ENCODE peak calls at places on chromosome 20, in eight cellular contexts. One of them, this sample, is unnamed.

GRCh38 chr20:40945754-40946451 is 82.7 kb upstream of the TOP1 start:
- DNase-seq in Peyer's patch: no peak
- DNase-seq in AG10803: peak; percentile 43
- DNase-seq in body of pancreas: peak; percentile 26
- DNase-seq in psoas muscle: peak; percentile 35
- DNase-seq in astrocyte of the spinal cord: peak; percentile 63
- DNase-seq in lower lobe of right lung: no peak
- DNase-seq in WERI-Rb-1: peak; percentile 51
- DNase-seq in this sample: no peak

GRCh38 chr20:63129991-63130653 is 85.8 kb downstream of the YTHDF1 start:
- DNase-seq in Peyer's patch: no peak
- DNase-seq in AG10803: no peak
- DNase-seq in body of pancreas: peak; percentile 1
- DNase-seq in psoas muscle: no peak
- DNase-seq in astrocyte of the spinal cord: no peak
- DNase-seq in lower lobe of right lung: peak; percentile 36
- DNase-seq in WERI-Rb-1: no peak
- DNase-seq in this sample: no peak

GRCh38 chr20:62136283-62137091 is 6.7 kb downstream of the PSMA7 start:
- DNase-seq in Peyer's patch: peak; percentile 76
- DNase-seq in AG10803: peak; percentile 69
- DNase-seq in body of pancreas: peak; percentile 78
- DNase-seq in psoas muscle: peak; percentile 67
- DNase-seq in astrocyte of the spinal cord: peak; percentile 76
- DNase-seq in lower lobe of right lung: peak; percentile 80
- DNase-seq in WERI-Rb-1: peak; percentile 69
- DNase-seq in this sample: no peak

GRCh38 chr20:57361517-57361916 is 10.5 kb downstream of the RAE1 start:
- DNase-seq in Peyer's patch: no peak
- DNase-seq in AG10803: peak; percentile 84
- DNase-seq in body of pancreas: no peak
- DNase-seq in psoas muscle: no peak
- DNase-seq in astrocyte of the spinal cord: peak; percentile 73
- DNase-seq in lower lobe of right lung: no peak
- DNase-seq in WERI-Rb-1: no peak
- DNase-seq in this sample: no peak

GRCh38 chr20:24656391-24656790 is 187.0 kb downstream of the SYNDIG1 start:
- DNase-seq in Peyer's patch: no peak
- DNase-seq in AG10803: no peak
- DNase-seq in body of pancreas: no peak
- DNase-seq in psoas muscle: no peak
- DNase-seq in astrocyte of the spinal cord: no peak
- DNase-seq in lower lobe of right lung: no peak
- DNase-seq in WERI-Rb-1: no peak
- DNase-seq in this sample: no peak

GRCh38 chr20:15561707-15562106 is 1011.5 kb downstream of the KIF16B start:
- DNase-seq in Peyer's patch: no peak
- DNase-seq in AG10803: no peak
- DNase-seq in body of pancreas: no peak
- DNase-seq in psoas muscle: no peak
- DNase-seq in astrocyte of the spinal cord: no peak
- DNase-seq in lower lobe of right lung: no peak
- DNase-seq in WERI-Rb-1: no peak
- DNase-seq in this sample: no peak

GRCh38 chr20:44231193-44231592 is 15.9 kb upstream of the GDAP1L1 start:
- DNase-seq in Peyer's patch: no peak
- DNase-seq in AG10803: no peak
- DNase-seq in body of pancreas: no peak
- DNase-seq in psoas muscle: no peak
- DNase-seq in astrocyte of the spinal cord: no peak
- DNase-seq in lower lobe of right lung: no peak
- DNase-seq in WERI-Rb-1: no peak
- DNase-seq in this sample: no peak

GRCh38 chr20:4220756-4221155 is 205.4 kb upstream of the RNF24 start:
- DNase-seq in Peyer's patch: no peak
- DNase-seq in AG10803: no peak
- DNase-seq in body of pancreas: no peak
- DNase-seq in psoas muscle: no peak
- DNase-seq in astrocyte of the spinal cord: no peak
- DNase-seq in lower lobe of right lung: no peak
- DNase-seq in WERI-Rb-1: no peak
- DNase-seq in this sample: no peak

GRCh38 chr20:50387996-50388332 is 122.2 kb upstream of the PTPN1 start:
- DNase-seq in Peyer's patch: no peak
- DNase-seq in AG10803: no peak
- DNase-seq in body of pancreas: no peak
- DNase-seq in psoas muscle: no peak
- DNase-seq in astrocyte of the spinal cord: peak; percentile 20
- DNase-seq in lower lobe of right lung: no peak
- DNase-seq in WERI-Rb-1: no peak
- DNase-seq in this sample: no peak

GRCh38 chr20:19932170-19932667 is 84.9 kb upstream of the NAA20 start:
- DNase-seq in Peyer's patch: no peak
- DNase-seq in AG10803: peak; percentile 96
- DNase-seq in body of pancreas: no peak
- DNase-seq in psoas muscle: peak; percentile 29
- DNase-seq in astrocyte of the spinal cord: peak; percentile 76
- DNase-seq in lower lobe of right lung: no peak
- DNase-seq in WERI-Rb-1: no peak
- DNase-seq in this sample: no peak

GRCh38 chr20:5899444-5899843 is 50.9 kb downstream of the TRMT6 start:
- DNase-seq in Peyer's patch: no peak
- DNase-seq in AG10803: no peak
- DNase-seq in body of pancreas: no peak
- DNase-seq in psoas muscle: no peak
- DNase-seq in astrocyte of the spinal cord: no peak
- DNase-seq in lower lobe of right lung: no peak
- DNase-seq in WERI-Rb-1: no peak
- DNase-seq in this sample: no peak

GRCh38 chr20:33291830-33292355 is 8.9 kb downstream of the BPIFB1 start:
- DNase-seq in Peyer's patch: peak; percentile 34
- DNase-seq in AG10803: no peak
- DNase-seq in body of pancreas: peak; percentile 66
- DNase-seq in psoas muscle: no peak
- DNase-seq in astrocyte of the spinal cord: no peak
- DNase-seq in lower lobe of right lung: peak; percentile 68
- DNase-seq in WERI-Rb-1: peak; percentile 74
- DNase-seq in this sample: no peak

GRCh38 chr20:53773792-53774371 is 180.2 kb upstream of the ZNF217 start:
- DNase-seq in Peyer's patch: peak; percentile 3
- DNase-seq in AG10803: peak; percentile 99
- DNase-seq in body of pancreas: no peak
- DNase-seq in psoas muscle: no peak
- DNase-seq in astrocyte of the spinal cord: peak; percentile 93
- DNase-seq in lower lobe of right lung: no peak
- DNase-seq in WERI-Rb-1: no peak
- DNase-seq in this sample: peak; percentile 94

GRCh38 chr20:42191140-42191860 is 573.1 kb upstream of the CHD6 start:
- DNase-seq in Peyer's patch: no peak
- DNase-seq in AG10803: no peak
- DNase-seq in body of pancreas: no peak
- DNase-seq in psoas muscle: no peak
- DNase-seq in astrocyte of the spinal cord: no peak
- DNase-seq in lower lobe of right lung: no peak
- DNase-seq in WERI-Rb-1: peak; percentile 24
- DNase-seq in this sample: no peak

GRCh38 chr20:52372169-52372568 is 180.6 kb upstream of the ZFP64 start:
- DNase-seq in Peyer's patch: no peak
- DNase-seq in AG10803: peak; percentile 22
- DNase-seq in body of pancreas: no peak
- DNase-seq in psoas muscle: no peak
- DNase-seq in astrocyte of the spinal cord: no peak
- DNase-seq in lower lobe of right lung: no peak
- DNase-seq in WERI-Rb-1: no peak
- DNase-seq in this sample: no peak

GRCh38 chr20:32332614-32333013 is 25.5 kb upstream of the ASXL1 start:
- DNase-seq in Peyer's patch: no peak
- DNase-seq in AG10803: peak; percentile 60
- DNase-seq in body of pancreas: peak; percentile 90
- DNase-seq in psoas muscle: no peak
- DNase-seq in astrocyte of the spinal cord: peak; percentile 54
- DNase-seq in lower lobe of right lung: no peak
- DNase-seq in WERI-Rb-1: no peak
- DNase-seq in this sample: no peak

GRCh38 chr20:46998497-46999190 is 104.0 kb downstream of the EYA2 start:
- DNase-seq in Peyer's patch: no peak
- DNase-seq in AG10803: no peak
- DNase-seq in body of pancreas: no peak
- DNase-seq in psoas muscle: no peak
- DNase-seq in astrocyte of the spinal cord: no peak
- DNase-seq in lower lobe of right lung: no peak
- DNase-seq in WERI-Rb-1: no peak
- DNase-seq in this sample: peak; percentile 43
- TF ChIP-seq CTCF in Peyer's patch: no peak
- TF ChIP-seq CTCF in AG10803: no peak
- TF ChIP-seq CTCF in body of pancreas: no peak
- TF ChIP-seq CTCF in psoas muscle: no peak
- TF ChIP-seq CTCF in astrocyte of the spinal cord: no peak
- TF ChIP-seq CTCF in lower lobe of right lung: no peak
- TF ChIP-seq CTCF in WERI-Rb-1: no peak
- TF ChIP-seq CTCF in this sample: no peak

GRCh38 chr20:58624687-58625086 is 26.4 kb upstream of the STX16 start:
- DNase-seq in Peyer's patch: no peak
- DNase-seq in AG10803: no peak
- DNase-seq in body of pancreas: no peak
- DNase-seq in psoas muscle: no peak
- DNase-seq in astrocyte of the spinal cord: no peak
- DNase-seq in lower lobe of right lung: no peak
- DNase-seq in WERI-Rb-1: no peak
- DNase-seq in this sample: no peak

GRCh38 chr20:58625585-58625984 is 25.5 kb upstream of the STX16 start:
- DNase-seq in Peyer's patch: no peak
- DNase-seq in AG10803: peak; percentile 54
- DNase-seq in body of pancreas: no peak
- DNase-seq in psoas muscle: no peak
- DNase-seq in astrocyte of the spinal cord: no peak
- DNase-seq in lower lobe of right lung: no peak
- DNase-seq in WERI-Rb-1: no peak
- DNase-seq in this sample: no peak

GRCh38 chr20:58621906-58622548 is 29.1 kb upstream of the STX16 start:
- DNase-seq in Peyer's patch: no peak
- DNase-seq in AG10803: no peak
- DNase-seq in body of pancreas: no peak
- DNase-seq in psoas muscle: no peak
- DNase-seq in astrocyte of the spinal cord: no peak
- DNase-seq in lower lobe of right lung: no peak
- DNase-seq in WERI-Rb-1: no peak
- DNase-seq in this sample: no peak

GRCh38 chr20:58622671-58623578 is 28.2 kb upstream of the STX16 start:
- DNase-seq in Peyer's patch: no peak
- DNase-seq in AG10803: no peak
- DNase-seq in body of pancreas: no peak
- DNase-seq in psoas muscle: no peak
- DNase-seq in astrocyte of the spinal cord: peak; percentile 84
- DNase-seq in lower lobe of right lung: no peak
- DNase-seq in WERI-Rb-1: no peak
- DNase-seq in this sample: no peak

GRCh38 chr20:58623579-58624473 is 27.3 kb upstream of the STX16 start:
- DNase-seq in Peyer's patch: no peak
- DNase-seq in AG10803: peak; percentile 87
- DNase-seq in body of pancreas: peak; percentile 26
- DNase-seq in psoas muscle: peak; percentile 77
- DNase-seq in astrocyte of the spinal cord: peak; percentile 98
- DNase-seq in lower lobe of right lung: no peak
- DNase-seq in WERI-Rb-1: no peak
- DNase-seq in this sample: peak; percentile 94
- H3K4me3 ChIP-seq in Peyer's patch: no peak overlapping the region
- H3K4me3 ChIP-seq in AG10803: no peak overlapping the region
- H3K4me3 ChIP-seq in body of pancreas: no peak overlapping the region
- H3K4me3 ChIP-seq in psoas muscle: no peak overlapping the region
- H3K4me3 ChIP-seq in astrocyte of the spinal cord: peak overlapping the region; percentile 20
- H3K4me3 ChIP-seq in lower lobe of right lung: no peak overlapping the region
- H3K4me3 ChIP-seq in WERI-Rb-1: no peak overlapping the region
- H3K4me3 ChIP-seq in this sample: no peak overlapping the region

DNA sequence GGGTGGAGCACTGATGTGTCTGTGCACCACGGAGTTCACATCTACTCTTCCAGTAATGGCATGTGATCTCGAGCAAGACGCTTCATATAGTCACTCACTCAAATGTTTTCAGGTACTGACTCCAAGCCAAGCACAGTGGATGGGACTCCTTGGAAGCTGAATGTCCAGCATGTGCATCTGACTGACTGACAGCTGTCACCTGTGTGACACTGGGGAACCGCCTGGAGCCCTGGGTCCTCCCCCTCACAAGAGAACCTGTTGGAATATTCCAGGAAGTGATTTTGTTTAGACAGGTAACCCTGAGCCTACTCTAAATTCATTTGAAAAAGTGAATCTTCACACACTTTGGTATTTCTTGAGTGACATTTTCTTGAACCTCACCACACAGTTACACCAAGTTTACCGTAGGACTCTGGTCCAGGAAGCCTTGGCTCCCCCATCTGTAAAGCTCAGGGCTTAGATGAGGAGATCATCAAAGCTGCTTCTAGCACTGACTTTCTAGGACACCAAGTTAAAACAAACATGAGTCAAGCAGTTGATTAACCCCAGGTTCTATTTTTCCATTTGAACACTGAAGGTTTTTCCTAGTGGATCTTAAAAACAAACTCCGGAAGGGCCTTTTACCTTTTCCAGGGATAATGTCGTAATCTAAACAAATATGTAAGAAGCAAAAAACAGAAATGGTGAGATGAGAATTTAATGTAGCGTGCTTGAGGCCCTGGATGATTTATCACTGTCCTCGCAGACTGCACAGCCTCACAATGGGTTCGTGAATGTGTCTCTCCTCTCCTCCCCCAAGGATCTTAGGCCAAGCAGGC is 50.1 kb downstream of the EDN3 start:
- DNase-seq in Peyer's patch: no peak
- DNase-seq in AG10803: no peak
- DNase-seq in body of pancreas: no peak
- DNase-seq in psoas muscle: no peak
- DNase-seq in astrocyte of the spinal cord: no peak
- DNase-seq in lower lobe of right lung: no peak
- DNase-seq in WERI-Rb-1: no peak
- DNase-seq in this sample: no peak
- TF ChIP-seq CTCF in Peyer's patch: no peak
- TF ChIP-seq CTCF in AG10803: no peak
- TF ChIP-seq CTCF in body of pancreas: no peak
- TF ChIP-seq CTCF in psoas muscle: no peak
- TF ChIP-seq CTCF in astrocyte of the spinal cord: no peak
- TF ChIP-seq CTCF in lower lobe of right lung: no peak
- TF ChIP-seq CTCF in WERI-Rb-1: no peak
- TF ChIP-seq CTCF in this sample: no peak

GRCh38 chr20:22582960-22583772 is 1.2 kb downstream of the FOXA2 start:
- DNase-seq in Peyer's patch: no peak
- DNase-seq in AG10803: no peak
- DNase-seq in body of pancreas: peak; percentile 50
- DNase-seq in psoas muscle: no peak
- DNase-seq in astrocyte of the spinal cord: no peak
- DNase-seq in lower lobe of right lung: peak; percentile 52
- DNase-seq in WERI-Rb-1: no peak
- DNase-seq in this sample: no peak
- H3K4me3 ChIP-seq in Peyer's patch: peak overlapping the region; percentile 22
- H3K4me3 ChIP-seq in AG10803: no peak overlapping the region
- H3K4me3 ChIP-seq in body of pancreas: peak overlapping the region; percentile 63
- H3K4me3 ChIP-seq in psoas muscle: peak overlapping the region; percentile 49
- H3K4me3 ChIP-seq in astrocyte of the spinal cord: no peak overlapping the region
- H3K4me3 ChIP-seq in lower lobe of right lung: peak overlapping the region; percentile 56
- H3K4me3 ChIP-seq in WERI-Rb-1: no peak overlapping the region
- H3K4me3 ChIP-seq in this sample: no peak overlapping the region